ENCODE peak calls at places on chromosomes 1 and 21, in seven cellular contexts. J is esophagus muscularis mucosa; Q is activated T-cell treated with anti-CD3 and anti-CD28 coated beads, Interleukin-2, amount 50 U/mL, for 1 hour; G is ACHN; M is right lobe of liver; E is SIG-M5; N is GM18507. K is an unnamed sample.

GRCh38 chr1:151611288-151611790 is 511 bp upstream of the SNX27 start:
- DNase-seq in J (no peak), Q (no peak), G (no peak), M (no peak), E (peak; percentile 100), N (no peak), K (no peak)

GRCh38 chr21:24118738-24119470 is 1488.4 kb downstream of the MRPL39 start:
- DNase-seq in J (no peak), Q (no peak), G (no peak), M (no peak), E (no peak), N (no peak), K (no peak)

GRCh38 chr1:181643631-181644030 is 160.3 kb downstream of the CACNA1E start:
- DNase-seq in J (no peak), Q (no peak), G (no peak), M (no peak), E (no peak), N (no peak), K (peak; percentile 39)

GRCh38 chr1:204994086-204994862 is 48.7 kb upstream of the CNTN2 start:
- DNase-seq in J (no peak), Q (no peak), G (no peak), M (no peak), E (no peak), N (no peak), K (no peak)

GRCh38 chr1:200262326-200262965 is 147.4 kb downstream of the ZNF281 start:
- DNase-seq in J (no peak), Q (no peak), G (no peak), M (no peak), E (no peak), N (no peak), K (peak; percentile 47)

GRCh38 chr1:9842781-9843575 is 19.2 kb upstream of the CLSTN1 start:
- DNase-seq in J (no peak), Q (no peak), G (no peak), M (no peak), E (no peak), N (no peak), K (no peak)

GRCh38 chr1:47693115-47693514 is 255.3 kb downstream of the FOXD2 start:
- DNase-seq in J (no peak), Q (no peak), G (no peak), M (no peak), E (no peak), N (no peak), K (no peak)

GRCh38 chr1:15272009-15272781 is 25.2 kb downstream of the FHAD1 start:
- DNase-seq in J (no peak), Q (no peak), G (peak; percentile 76), M (peak; percentile 51), E (no peak), N (peak; percentile 57), K (peak; percentile 78)

GRCh38 chr1:108742268-108742667 is 4.2 kb upstream of the STXBP3 start:
- DNase-seq in J (no peak), Q (no peak), G (no peak), M (no peak), E (no peak), N (no peak), K (peak; percentile 1)

GRCh38 chr1:165114022-165114888 is 242.3 kb downstream of the LMX1A start:
- DNase-seq in J (no peak), Q (no peak), G (peak; percentile 76), M (no peak), E (no peak), N (no peak), K (peak; percentile 26)

GRCh38 chr21:27759091-27759659 is 792.3 kb upstream of the ADAMTS5 start:
- DNase-seq in J (no peak), Q (no peak), G (peak; percentile 8), M (peak; percentile 60), E (no peak), N (no peak), K (no peak)

GRCh38 chr1:56073614-56074356 is 505.6 kb downstream of the PLPP3 start:
- DNase-seq in J (no peak), Q (no peak), G (no peak), M (no peak), E (no peak), N (no peak), K (no peak)

GRCh38 chr1:222413436-222413835 is 134.5 kb downstream of the HHIPL2 start:
- DNase-seq in J (no peak), Q (no peak), G (no peak), M (no peak), E (no peak), N (no peak), K (no peak)

GRCh38 chr21:45319461-45320211 is 31.9 kb upstream of the POFUT2 start:
- DNase-seq in J (no peak), Q (no peak), G (no peak), M (peak; percentile 46), E (no peak), N (no peak), K (no peak)

GRCh38 chr21:44802396-44803153 is 955 bp upstream of the UBE2G2 start:
- DNase-seq in J (no peak), Q (no peak), G (peak; percentile 27), M (no peak), E (no peak), N (no peak), K (no peak)

GRCh38 chr1:41918450-41919043 is at the start of gene HIVEP3:
- DNase-seq in J (peak; percentile 86), Q (no peak), G (peak; percentile 58), M (no peak), E (no peak), N (no peak), K (no peak)

GRCh38 chr1:175129997-175130648 is 62.5 kb downstream of the KIAA0040 start:
- DNase-seq in J (no peak), Q (no peak), G (no peak), M (no peak), E (no peak), N (no peak), K (no peak)

GRCh38 chr1:185733818-185734709 is at the start of gene HMCN1:
- DNase-seq in J (no peak), Q (peak; percentile 24), G (peak; percentile 49), M (peak; percentile 69), E (no peak), N (no peak), K (peak; percentile 26)

GRCh38 chr1:152440635-152441471 is 26.8 kb upstream of the CRNN start:
- DNase-seq in J (peak; percentile 92), Q (peak; percentile 64), G (peak; percentile 78), M (peak; percentile 54), E (peak; percentile 31), N (peak; percentile 64), K (peak; percentile 84)

GRCh38 chr1:66240491-66241484 is 293.2 kb upstream of the SGIP1 start:
- DNase-seq in J (no peak), Q (no peak), G (no peak), M (no peak), E (no peak), N (no peak), K (no peak)

GRCh38 chr1:218341325-218341724 is 3.8 kb upstream of the TGFB2 start:
- DNase-seq in J (no peak), Q (no peak), G (no peak), M (no peak), E (no peak), N (no peak), K (no peak)

GRCh38 chr1:26861286-26861701 is 1.7 kb upstream of the SFN start:
- DNase-seq in J (no peak), Q (no peak), G (peak; percentile 42), M (no peak), E (no peak), N (no peak), K (no peak)

GRCh38 chr1:25148673-25149300 is 83.5 kb downstream of the SYF2 start:
- DNase-seq in J (peak; percentile 50), Q (no peak), G (peak; percentile 28), M (no peak), E (peak; percentile 17), N (no peak), K (peak; percentile 55)

GRCh38 chr1:59730759-59731478 is 83.8 kb upstream of the HOOK1 start:
- DNase-seq in J (peak; percentile 96), Q (no peak), G (peak; percentile 73), M (peak; percentile 68), E (no peak), N (no peak), K (no peak)

K was measured in GM13976.